ENCODE peak calls at places on chromosome 7, in six cellular contexts. O, N, Y, F, P and W are unnamed samples. For H3K27me3, the result is how much of the 10 kb centered on the place peaks cover.

GRCh38 chr7:53059591-53059990 is 24.2 kb downstream of the POM121L12 start:
- DNase-seq in Y (no peak), F (no peak), O (no peak), P (no peak), N (no peak), W (no peak)

GRCh38 chr7:98968621-98969020 is 90.3 kb downstream of the TRRAP start:
- DNase-seq in N (no peak), P (no peak), F (no peak), Y (no peak), O (no peak), W (no peak)

GRCh38 chr7:142871260-142872105 is 14.1 kb downstream of the TRPV6 start:
- DNase-seq in O (no peak), F (no peak), N (no peak), P (no peak), Y (no peak), W (no peak)

GRCh38 chr7:33186187-33186586 is 56.8 kb downstream of the BBS9 start:
- DNase-seq in F (peak), N (no peak), Y (no peak), O (no peak), P (no peak), W (no peak)

GRCh38 chr7:35617076-35617475 is 77.9 kb downstream of the HERPUD2 start:
- DNase-seq in Y (no peak), P (no peak), F (no peak), N (no peak), O (no peak), W (no peak)

GRCh38 chr7:151085691-151086620 is at the start of gene AGAP3:
- DNase-seq in N (no peak), P (no peak), O (peak), F (peak), Y (peak), W (no peak)

GRCh38 chr7:107995184-107996071 is 7.5 kb downstream of the LAMB1 start:
- DNase-seq in Y (peak), O (no peak), P (no peak), N (no peak), F (peak), W (no peak)

GRCh38 chr7:152512711-152513110 is 76.9 kb upstream of the KMT2C start:
- DNase-seq in N (no peak), F (no peak), P (no peak), O (no peak), Y (no peak), W (no peak)

GRCh38 chr7:120207037-120207436 is 65.9 kb upstream of the KCND2 start:
- DNase-seq in F (peak), P (no peak), O (no peak), N (no peak), Y (no peak), W (no peak)

GRCh38 chr7:140597425-140597949 is 43.1 kb downstream of the DENND2A start:
- DNase-seq in N (no peak), P (no peak), Y (no peak), F (no peak), O (no peak), W (no peak)

GRCh38 chr7:130152270-130153141 is 52.7 kb downstream of the TMEM209 start:
- DNase-seq in F (no peak), N (no peak), P (no peak), Y (no peak), O (no peak), W (no peak)

GRCh38 chr7:106283501-106283830 is 1.3 kb downstream of the NAMPT start:
- DNase-seq in F (no peak), O (no peak), Y (no peak), P (no peak), N (no peak), W (no peak)

GRCh38 chr7:92158660-92159575 is 20.0 kb downstream of the LRRD1 start:
- DNase-seq in O (no peak), P (no peak), N (no peak), F (no peak), Y (no peak), W (no peak)

GRCh38 chr7:78326870-78327269 is 528.3 kb downstream of the PHTF2 start:
- DNase-seq in O (no peak), N (no peak), Y (no peak), P (no peak), F (no peak), W (no peak)

GRCh38 chr7:92685146-92686042 is 95.2 kb upstream of the FAM133B start:
- DNase-seq in P (no peak), O (no peak), Y (no peak), F (peak), N (no peak), W (no peak)

GRCh38 chr7:1385086-1385808 is 74.0 kb downstream of the MICALL2 start:
- DNase-seq in P (no peak), F (no peak), O (no peak), N (no peak), Y (peak), W (no peak)

GRCh38 chr7:151275813-151276577 is 27.5 kb upstream of the SMARCD3 start:
- DNase-seq in F (peak), P (no peak), O (peak), N (no peak), Y (peak), W (no peak)

GRCh38 chr7:108130261-108130660 is at the start of gene LAMB4:
- DNase-seq in N (no peak), Y (no peak), F (no peak), O (no peak), P (no peak), W (no peak)

GRCh38 chr7:88013981-88014380 is 79.9 kb downstream of the ADAM22 start:
- DNase-seq in P (no peak), N (no peak), F (no peak), O (no peak), Y (peak), W (no peak)

GRCh38 chr7:1160665-1161010 is 642 bp upstream of the ZFAND2A start:
- DNase-seq in F (peak), Y (peak), N (no peak), O (no peak), P (no peak), W (no peak)

GRCh38 chr7:84624527-84624926 is 429.9 kb upstream of the SEMA3A start:
- DNase-seq in Y (no peak), O (no peak), P (no peak), N (no peak), F (no peak), W (no peak)

GRCh38 chr7:42237162-42237821 is at the start of gene GLI3:
- DNase-seq in P (no peak), O (peak), Y (peak), F (peak), N (no peak), W (no peak)

GRCh38 chr7:100008525-100008924 is 6.9 kb upstream of the ZKSCAN1 start:
- DNase-seq in F (no peak), P (no peak), N (no peak), O (peak), Y (no peak), W (no peak)

GRCh38 chr7:65477326-65477725 is 103.7 kb downstream of the ZNF92 start:
- DNase-seq in O (no peak), N (no peak), Y (peak), P (peak), F (peak), W (no peak)

DNA sequence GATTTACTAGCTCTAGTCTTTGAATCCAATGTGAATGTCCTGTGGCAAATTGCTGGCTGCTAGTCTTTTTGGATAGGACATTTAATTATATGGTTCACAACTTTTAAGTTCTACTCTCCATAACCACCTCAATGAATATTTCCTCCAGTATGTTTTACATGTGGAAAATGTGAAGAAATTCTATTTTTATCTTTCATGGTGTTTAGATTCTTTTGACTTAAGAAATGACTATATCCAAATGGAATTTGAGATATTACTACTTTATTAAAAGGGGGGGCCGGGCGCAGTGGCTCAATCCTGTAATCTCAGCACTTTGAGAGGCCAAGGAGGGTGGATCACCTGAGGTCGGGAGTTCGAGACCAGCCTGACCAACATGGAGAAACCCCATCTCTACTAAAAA is 202.0 kb downstream of the ARL4A start:
- DNase-seq in P (no peak), F (no peak), N (no peak), Y (no peak), O (no peak), W (no peak)
- H3K27ac ChIP-seq in P (no peak), F (no peak), N (no peak), Y (no peak), O (no peak), W (no peak)

DNA sequence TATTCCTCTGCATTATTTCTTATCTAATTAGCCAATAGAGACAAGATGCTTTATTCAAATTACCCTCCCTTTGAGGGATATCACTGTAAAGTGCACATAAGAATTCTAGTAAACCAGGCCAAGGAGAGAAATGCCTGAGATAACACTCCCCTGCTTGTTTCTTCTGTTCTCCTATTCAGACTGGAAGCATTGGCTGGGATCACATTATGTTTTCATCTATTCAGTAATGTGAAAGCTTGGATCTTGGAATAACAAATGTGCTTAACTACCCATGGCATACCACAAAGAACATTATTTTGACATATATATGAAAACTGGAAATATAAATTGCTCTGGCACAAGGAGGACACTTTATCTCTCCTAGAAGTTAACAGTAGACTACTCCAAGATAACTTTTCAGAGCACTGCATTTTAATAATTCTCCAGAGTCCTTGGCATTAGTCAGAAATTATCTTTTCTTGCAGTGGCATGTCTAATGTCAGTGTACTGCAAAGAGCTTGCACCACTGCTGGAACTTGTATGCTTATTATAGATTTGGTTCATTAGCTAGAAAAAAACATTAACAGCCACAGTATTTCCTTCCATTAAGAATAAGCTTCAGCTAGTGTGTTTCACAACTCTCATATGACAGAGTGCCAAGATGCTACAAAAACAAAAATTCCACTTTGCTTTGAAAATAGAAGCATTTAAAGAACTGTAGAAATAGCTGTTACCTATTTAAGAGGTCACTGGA is 169.3 kb upstream of the LRRN3 start:
- DNase-seq in O (no peak), Y (no peak), N (no peak), P (no peak), F (no peak), W (no peak)
- H3K27me3 ChIP-seq in O (under half), Y (under half), N (under half), P (under half), F (under half), W (under half)

GRCh38 chr7:116951366-116952292 is 1.7 kb upstream of the ST7 start:
- DNase-seq in Y (no peak), O (no peak), F (no peak), N (no peak), P (no peak), W (peak)

GRCh38 chr7:116953727-116954442 is 584 bp downstream of the ST7 start:
- DNase-seq in F (peak), Y (peak), P (peak), N (no peak), O (peak), W (peak)

GRCh38 chr7:116952640-116953371 is 495 bp upstream of the ST7 start:
- DNase-seq in F (peak), O (peak), N (no peak), Y (peak), P (no peak), W (peak)

GRCh38 chr7:116954443-116954838 is 1.1 kb downstream of the ST7 start:
- DNase-seq in N (no peak), P (no peak), Y (no peak), F (no peak), O (no peak), W (no peak)

DNA sequence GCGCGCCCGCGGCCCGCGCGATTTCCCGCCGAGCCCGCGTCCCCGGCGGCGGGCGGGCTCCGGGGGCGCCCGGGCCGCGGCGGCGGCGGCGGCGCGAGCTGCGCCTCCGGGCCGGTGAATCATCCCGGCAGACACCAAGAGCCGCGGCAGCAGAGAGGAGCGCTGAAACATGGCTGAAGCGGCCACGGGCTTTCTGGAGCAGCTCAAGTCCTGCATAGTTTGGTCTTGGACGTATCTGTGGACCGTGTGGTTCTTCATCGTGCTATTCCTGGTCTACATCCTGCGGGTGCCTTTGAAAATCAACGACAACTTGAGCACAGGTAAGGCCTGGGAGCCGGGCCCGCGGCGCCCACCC is at the start of gene ST7:
- DNase-seq in Y (peak), P (no peak), F (peak), O (peak), N (no peak), W (peak)
- TF ChIP-seq POLR2AphosphoS5 in Y (peak), P (peak), F (peak), O (peak), N (peak), W (no peak)

DNA sequence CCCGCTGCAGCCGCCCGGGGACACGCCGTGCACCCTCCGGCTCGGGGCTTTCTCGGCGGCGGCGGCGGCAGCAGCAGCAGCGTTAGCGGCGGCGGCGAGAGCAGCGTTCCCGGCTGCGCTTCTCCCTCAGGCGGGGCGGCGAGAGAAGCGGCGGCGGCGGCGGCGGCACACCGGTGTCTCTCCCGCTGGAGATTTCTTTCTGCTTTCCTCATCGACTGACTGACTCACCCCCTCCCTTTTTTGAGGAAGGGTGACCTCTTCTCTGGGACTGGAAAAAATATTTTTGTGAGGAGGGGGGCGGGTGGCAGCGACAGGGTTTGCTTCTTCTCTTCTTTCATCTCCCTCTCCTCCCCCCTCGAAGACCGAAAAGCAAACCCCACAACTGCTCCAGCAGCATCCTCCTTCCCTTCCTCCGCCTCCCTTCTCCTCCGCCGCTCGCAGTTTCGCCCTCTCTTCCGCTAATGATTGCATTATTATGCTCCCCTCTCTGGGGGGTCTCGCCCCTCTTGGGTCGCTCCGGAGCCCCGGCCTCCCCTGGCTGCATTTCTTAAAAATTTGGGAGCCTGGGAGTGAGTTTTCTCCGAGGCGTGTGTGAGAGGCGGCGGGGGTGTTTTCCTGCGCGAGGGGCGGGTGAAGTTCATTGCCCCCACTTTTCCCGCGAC is 343 bp downstream of the AUTS2 start:
- DNase-seq in P (no peak), O (peak), Y (no peak), N (no peak), F (peak), W (no peak)
- H3K27ac ChIP-seq in P (no peak), O (peak), Y (peak), N (no peak), F (no peak), W (no peak)

DNA sequence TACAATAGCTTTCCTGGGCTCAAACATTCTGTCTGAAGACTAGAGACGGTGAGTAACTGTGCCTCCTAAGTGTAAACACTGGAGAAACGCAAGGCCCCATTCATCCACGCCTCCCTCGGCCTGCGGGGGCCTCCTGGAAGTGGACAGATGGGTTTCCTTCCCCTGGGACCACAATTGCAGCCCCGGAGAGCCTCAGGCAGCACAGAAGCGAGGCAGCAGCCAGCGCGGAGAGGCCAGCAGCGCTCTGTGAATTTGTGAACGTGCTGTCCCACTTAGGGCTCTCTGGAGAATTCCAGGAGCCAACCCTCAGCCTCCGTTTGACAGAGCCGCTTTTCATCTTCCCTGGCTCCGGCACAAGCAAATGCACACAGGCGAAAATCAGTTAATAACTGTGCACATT is 23.2 kb upstream of the CALN1 start:
- DNase-seq in O (no peak), F (peak), Y (no peak), N (no peak), P (no peak), W (no peak)
- H3K27me3 ChIP-seq in O (under half), F (under half), Y (under half), N (under half), P (under half), W (under half)

GRCh38 chr7:154843670-154844237 is 159.2 kb downstream of the PAXIP1 start:
- DNase-seq in N (no peak), P (no peak), O (no peak), F (no peak), Y (no peak), W (no peak)

GRCh38 chr7:154840086-154840485 is 162.8 kb downstream of the PAXIP1 start:
- DNase-seq in F (no peak), Y (no peak), P (no peak), N (no peak), O (no peak), W (no peak)

GRCh38 chr7:154844499-154844898 is 158.4 kb downstream of the PAXIP1 start:
- DNase-seq in O (no peak), P (no peak), F (no peak), Y (no peak), N (no peak), W (no peak)

GRCh38 chr7:154842608-154843007 is 160.3 kb downstream of the PAXIP1 start:
- DNase-seq in P (no peak), N (no peak), F (no peak), Y (peak), O (no peak), W (no peak)

GRCh38 chr7:154841731-154842331 is 161.1 kb downstream of the PAXIP1 start:
- DNase-seq in P (no peak), Y (peak), O (no peak), F (no peak), N (no peak), W (no peak)
- TF ChIP-seq POLR2AphosphoS5 in P (no peak), Y (no peak), O (no peak), F (no peak), N (no peak), W (no peak)

GRCh38 chr7:149882264-149883048 is 8.7 kb downstream of the ATP6V0E2 start:
- DNase-seq in O (peak), N (no peak), Y (no peak), P (no peak), F (no peak), W (no peak)

GRCh38 chr7:149879801-149880738 is 6.3 kb downstream of the ATP6V0E2 start:
- DNase-seq in P (no peak), O (no peak), N (no peak), F (no peak), Y (no peak), W (no peak)

GRCh38 chr7:149880871-149881301 is 7.1 kb downstream of the ATP6V0E2 start:
- DNase-seq in O (no peak), N (no peak), P (no peak), F (no peak), Y (no peak), W (no peak)

GRCh38 chr7:149883049-149883439 is 9.3 kb downstream of the ATP6V0E2 start:
- DNase-seq in F (no peak), P (no peak), N (no peak), Y (no peak), O (no peak), W (no peak)

DNA sequence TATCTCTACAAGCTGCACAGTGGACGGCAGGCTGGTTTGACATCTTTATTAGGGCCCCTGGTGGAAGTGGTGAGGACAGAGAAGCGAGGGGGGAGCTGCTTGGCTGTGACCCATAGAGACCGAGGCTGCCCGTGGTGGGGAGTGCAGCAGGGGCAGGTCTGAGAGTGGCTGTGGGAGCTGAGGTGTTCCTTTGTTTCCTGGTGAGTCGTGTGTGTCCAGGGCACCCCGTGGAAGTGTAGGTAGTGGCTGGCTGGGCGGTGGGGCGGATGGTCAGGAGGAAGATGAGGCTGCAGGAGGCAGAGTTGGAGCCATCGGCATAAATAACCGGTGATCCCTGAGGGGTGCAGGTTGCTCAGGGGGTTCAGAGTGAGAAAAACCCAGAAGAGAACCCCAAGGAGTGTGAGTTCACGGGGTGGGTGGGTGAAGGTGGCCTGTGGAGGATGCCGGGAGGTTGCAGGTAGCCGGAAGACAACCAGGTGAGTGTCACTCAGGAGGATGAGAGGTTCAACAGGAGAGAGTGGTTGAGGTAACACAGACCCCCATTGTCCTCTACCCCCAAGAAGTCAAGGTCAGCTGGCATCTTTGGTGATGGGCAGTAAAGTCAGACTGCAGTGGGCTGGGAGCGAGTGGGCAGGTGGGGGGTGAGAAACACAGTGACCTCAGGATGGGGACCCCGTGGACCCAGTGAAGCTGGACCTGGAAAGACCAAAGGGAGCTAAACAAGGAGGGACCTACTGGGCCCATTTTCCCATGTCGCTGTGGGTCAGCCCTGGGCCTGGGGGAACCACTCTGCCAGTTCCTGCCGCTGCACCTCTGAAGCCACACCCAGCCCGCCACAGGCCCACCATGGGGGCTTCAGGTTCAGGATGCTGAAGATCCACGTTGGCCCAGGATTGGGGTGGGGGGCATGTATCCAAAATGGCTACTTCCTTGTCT is 7.8 kb downstream of the ATP6V0E2 start:
- DNase-seq in F (no peak), P (no peak), N (no peak), Y (no peak), O (no peak), W (no peak)
- H3K27ac ChIP-seq in F (no peak), P (no peak), N (no peak), Y (no peak), O (peak), W (no peak)

GRCh38 chr7:73648593-73649332 is 18.9 kb upstream of the VPS37D start:
- DNase-seq in O (no peak), F (no peak), P (no peak), N (no peak), Y (no peak), W (no peak)
- H3K27me3 ChIP-seq in O (under half), F (under half), P (under half), N (under half), Y (half or more), W (under half)